ENCODE peak calls at places on chromosomes 6 and 20, in seven cellular contexts. D is IMR-90, B is H1, Q is H9, Z is trophoblast cell, C is neuronal stem cell, I is mesenchymal stem cell. U is an unnamed sample.

GRCh38 chr20:56626367-56627121 is 2.6 kb upstream of the TFAP2C start:
- DNase-seq in D (no peak), B (peak), Q (peak), Z (peak), C (peak), I (peak), U (peak)

GRCh38 chr6:10585232-10585887 is 64.2 kb downstream of the GCNT2 start:
- DNase-seq in D (no peak), B (peak), Q (peak), Z (no peak), C (peak), I (peak), U (peak)

GRCh38 chr20:3000852-3001523 is 42.4 kb upstream of the GNRH2 start:
- DNase-seq in D (peak), B (no peak), Q (no peak), Z (peak), C (peak), I (peak), U (peak)

GRCh38 chr6:26268659-26269402 is 96.2 kb upstream of the BTN3A2 start:
- DNase-seq in D (peak), B (no peak), Q (peak), Z (no peak), C (peak), I (peak), U (peak)

GRCh38 chr6:164347455-164347854 is 932.9 kb downstream of the QKI start:
- DNase-seq in D (no peak), B (no peak), Q (no peak), Z (no peak), C (no peak), I (no peak), U (peak)

GRCh38 chr20:44596010-44596409 is 13.6 kb downstream of the PKIG start:
- DNase-seq in D (no peak), B (no peak), Q (no peak), Z (peak), C (no peak), I (no peak), U (no peak)

GRCh38 chr20:20894280-20894679 is 181.8 kb upstream of the RALGAPA2 start:
- DNase-seq in D (no peak), B (no peak), Q (no peak), Z (no peak), C (no peak), I (no peak), U (no peak)

GRCh38 chr6:128569737-128570438 is 49.5 kb upstream of the PTPRK start:
- DNase-seq in D (peak), B (peak), Q (no peak), Z (peak), C (peak), I (peak), U (peak)

GRCh38 chr6:35474978-35475570 is 6.9 kb downstream of the RPL10A start:
- DNase-seq in D (no peak), B (no peak), Q (no peak), Z (no peak), C (no peak), I (no peak), U (no peak)

GRCh38 chr6:135217663-135218062 is 36.6 kb downstream of the MYB start:
- DNase-seq in D (no peak), B (no peak), Q (no peak), Z (no peak), C (no peak), I (no peak), U (no peak)

GRCh38 chr20:24131684-24132083 is 143.1 kb upstream of the GGTLC1 start:
- DNase-seq in D (no peak), B (no peak), Q (no peak), Z (no peak), C (no peak), I (no peak), U (no peak)

GRCh38 chr6:7314414-7314813 is 1.4 kb upstream of the SSR1 start:
- DNase-seq in D (no peak), B (no peak), Q (no peak), Z (no peak), C (no peak), I (no peak), U (no peak)

GRCh38 chr6:7311171-7311570 is 1.8 kb downstream of the SSR1 start:
- DNase-seq in D (no peak), B (no peak), Q (no peak), Z (no peak), C (no peak), I (peak), U (no peak)

GRCh38 chr6:7313505-7314165 is 636 bp upstream of the SSR1 start:
- DNase-seq in D (no peak), B (no peak), Q (no peak), Z (peak), C (no peak), I (no peak), U (peak)

GRCh38 chr6:7312616-7313504 is at the start of gene SSR1:
- DNase-seq in D (peak), B (peak), Q (peak), Z (peak), C (peak), I (peak), U (peak)

DNA sequence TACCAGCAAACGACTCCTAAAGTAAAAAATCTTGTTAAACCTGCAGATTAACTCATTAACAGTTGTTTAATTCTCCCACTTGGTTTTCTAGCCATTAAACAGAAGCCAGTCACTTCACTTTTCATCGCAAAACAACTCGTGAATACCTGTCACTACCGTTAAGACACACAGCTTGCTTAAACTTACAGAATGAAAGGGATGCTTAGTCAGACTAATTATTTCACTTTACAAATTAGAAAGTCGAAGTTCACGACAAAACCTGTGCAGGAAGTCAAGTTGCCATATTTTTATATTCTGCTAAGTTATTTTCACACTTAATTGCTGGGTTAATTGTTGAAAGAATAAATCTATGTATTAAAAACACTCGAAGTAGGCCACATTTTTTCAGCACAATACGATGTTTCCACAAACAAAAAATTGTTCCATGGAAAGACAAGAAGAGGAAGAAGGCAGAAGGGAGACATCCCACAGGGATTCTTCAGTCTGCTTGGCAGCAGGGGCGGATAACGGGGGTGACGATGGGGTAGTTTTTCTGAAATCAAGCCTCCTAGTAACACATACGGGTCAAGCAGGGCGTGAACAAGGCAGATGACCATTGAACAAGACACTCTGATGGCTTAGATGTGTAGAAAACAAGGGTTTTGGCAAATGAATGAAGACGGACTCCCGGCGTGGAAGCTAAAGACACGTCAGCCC is 931 bp downstream of the SSR1 start:
- DNase-seq in D (peak), B (no peak), Q (no peak), Z (peak), C (no peak), I (peak), U (peak)
- H3K23ac ChIP-seq in D (peak), B (no peak), Q (no peak), Z (no peak), C (peak), I (no peak), U (no peak)

GRCh38 chr6:166334878-166335277 is 7.5 kb downstream of the SFT2D1 start:
- DNase-seq in D (no peak), B (no peak), Q (no peak), Z (no peak), C (no peak), I (no peak), U (no peak)
- H3K23ac ChIP-seq in D (no peak), B (no peak), Q (no peak), Z (no peak), C (no peak), I (no peak), U (no peak)

GRCh38 chr6:36975231-36976004 is 10.6 kb downstream of the MTCH1 start:
- DNase-seq in D (no peak), B (no peak), Q (no peak), Z (no peak), C (no peak), I (no peak), U (no peak)
- H3K23ac ChIP-seq in D (no peak), B (no peak), Q (no peak), Z (no peak), C (no peak), I (no peak), U (no peak)

GRCh38 chr6:82363368-82364086 is at the start of gene TPBG:
- DNase-seq in D (peak), B (peak), Q (peak), Z (peak), C (peak), I (peak), U (peak)
- H3K23ac ChIP-seq in D (peak), B (no peak), Q (no peak), Z (no peak), C (peak), I (no peak), U (no peak)

GRCh38 chr20:370977-371754 is 9.4 kb upstream of the TRIB3 start:
- DNase-seq in D (no peak), B (no peak), Q (no peak), Z (no peak), C (no peak), I (no peak), U (no peak)

GRCh38 chr20:368915-369314 is 11.6 kb upstream of the TRIB3 start:
- DNase-seq in D (no peak), B (no peak), Q (no peak), Z (no peak), C (no peak), I (no peak), U (no peak)

GRCh38 chr20:367486-367887 is 13.1 kb upstream of the TRIB3 start:
- DNase-seq in D (no peak), B (no peak), Q (no peak), Z (no peak), C (no peak), I (no peak), U (no peak)

GRCh38 chr20:371755-372542 is 8.6 kb upstream of the TRIB3 start:
- DNase-seq in D (peak), B (no peak), Q (no peak), Z (peak), C (no peak), I (peak), U (peak)

DNA sequence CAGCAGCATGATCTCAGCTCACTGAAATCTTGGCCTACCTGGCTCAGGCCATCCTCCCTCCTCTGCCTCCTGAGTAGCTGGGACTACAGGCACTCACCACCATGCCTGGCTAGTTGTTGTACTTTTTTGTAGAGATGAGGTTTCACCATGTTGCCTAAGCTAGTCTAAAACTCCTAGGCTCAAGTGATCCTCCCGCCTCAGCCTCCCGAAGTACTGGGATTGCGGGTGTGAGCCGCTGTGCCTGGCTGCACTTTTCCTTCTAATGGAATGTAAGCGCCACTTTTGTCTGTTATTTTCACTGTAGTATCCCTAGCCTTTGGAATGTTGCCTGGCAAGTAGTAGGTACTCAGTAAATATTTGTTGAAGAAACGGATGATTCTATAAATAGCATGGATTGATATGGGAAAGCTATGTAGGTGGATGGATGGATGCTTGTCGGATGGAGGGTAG is 10.4 kb upstream of the TRIB3 start:
- DNase-seq in D (no peak), B (no peak), Q (no peak), Z (peak), C (no peak), I (peak), U (no peak)
- H3K23ac ChIP-seq in D (no peak), B (no peak), Q (no peak), Z (no peak), C (no peak), I (no peak), U (no peak)

DNA sequence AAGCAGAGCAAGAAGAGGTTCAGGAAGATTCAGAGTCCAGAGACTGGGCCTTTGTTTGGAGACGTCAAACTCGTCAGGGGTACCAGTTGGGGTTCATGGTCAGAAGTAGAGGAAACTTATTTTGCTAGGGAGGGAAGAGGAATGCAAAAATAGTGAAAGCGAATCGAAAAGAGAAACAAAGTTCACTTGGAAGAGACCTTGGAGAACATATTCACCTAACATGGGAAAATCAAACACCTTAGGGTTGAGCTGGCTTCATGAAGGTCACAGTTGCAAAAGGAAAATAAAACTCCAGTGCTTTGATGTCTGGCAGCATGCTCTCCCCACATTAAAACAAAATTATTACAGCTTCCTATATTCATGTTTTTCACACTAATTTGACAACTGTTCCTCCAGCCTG is 440.4 kb downstream of the EPM2A start:
- DNase-seq in D (no peak), B (no peak), Q (no peak), Z (no peak), C (no peak), I (no peak), U (no peak)
- H3K23ac ChIP-seq in D (no peak), B (no peak), Q (no peak), Z (no peak), C (no peak), I (no peak), U (no peak)

GRCh38 chr6:98840385-98840784 is 6.0 kb downstream of the POU3F2 start:
- DNase-seq in D (no peak), B (no peak), Q (no peak), Z (no peak), C (no peak), I (no peak), U (no peak)

GRCh38 chr6:98836025-98836961 is 1.9 kb downstream of the POU3F2 start:
- DNase-seq in D (no peak), B (no peak), Q (no peak), Z (no peak), C (no peak), I (no peak), U (peak)

GRCh38 chr6:98839788-98840361 is 5.5 kb downstream of the POU3F2 start:
- DNase-seq in D (peak), B (no peak), Q (no peak), Z (no peak), C (peak), I (peak), U (peak)

GRCh38 chr6:98836962-98837944 is 2.9 kb downstream of the POU3F2 start:
- DNase-seq in D (no peak), B (no peak), Q (no peak), Z (no peak), C (peak), I (no peak), U (no peak)

GRCh38 chr6:98838027-98838426 is 3.7 kb downstream of the POU3F2 start:
- DNase-seq in D (no peak), B (no peak), Q (no peak), Z (no peak), C (no peak), I (no peak), U (no peak)
- H3K23ac ChIP-seq in D (no peak), B (no peak), Q (no peak), Z (no peak), C (no peak), I (no peak), U (no peak)

GRCh38 chr6:124961784-124962611 is at the start of gene RNF217:
- DNase-seq in D (peak), B (no peak), Q (peak), Z (peak), C (peak), I (peak), U (peak)

GRCh38 chr6:124958759-124959354 is 3.4 kb upstream of the RNF217 start:
- DNase-seq in D (peak), B (no peak), Q (no peak), Z (no peak), C (no peak), I (peak), U (no peak)

GRCh38 chr6:124961468-124961783 is 811 bp upstream of the RNF217 start:
- DNase-seq in D (no peak), B (no peak), Q (no peak), Z (no peak), C (no peak), I (no peak), U (no peak)

GRCh38 chr6:124962617-124963415 is 579 bp downstream of the RNF217 start:
- DNase-seq in D (peak), B (no peak), Q (peak), Z (peak), C (no peak), I (peak), U (peak)

DNA sequence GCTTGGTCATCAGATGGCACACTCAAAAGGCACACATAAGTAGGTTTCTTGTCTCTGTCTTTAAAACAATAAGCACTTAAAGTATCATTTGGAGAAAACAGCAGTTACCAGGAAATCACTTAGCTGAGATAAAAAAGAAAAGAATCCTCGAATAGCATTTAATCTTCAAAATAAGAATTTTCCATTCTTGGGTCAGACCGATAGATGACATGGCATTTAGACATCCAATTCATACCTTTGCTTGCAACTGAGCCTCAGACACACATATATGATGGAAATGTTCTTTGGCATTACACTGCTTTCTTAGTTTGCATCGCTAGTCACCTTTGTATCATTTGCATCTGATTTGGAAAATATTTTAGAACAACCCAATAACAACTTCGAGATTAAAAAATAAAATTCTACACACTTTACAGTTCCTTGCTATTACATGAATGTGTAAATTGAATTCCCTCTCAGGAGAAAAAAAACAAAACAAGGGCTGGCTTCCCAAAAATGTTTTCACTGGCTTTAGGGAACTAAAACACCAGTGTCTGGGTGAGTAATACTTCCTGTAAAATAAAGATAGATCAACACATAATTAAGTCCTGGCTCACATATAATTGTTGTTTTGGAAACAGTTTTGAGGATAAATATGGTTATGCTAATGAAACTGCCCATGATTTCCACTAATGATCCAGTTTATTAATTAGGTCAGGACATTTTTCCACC is 1.3 kb upstream of the RNF217 start:
- DNase-seq in D (no peak), B (no peak), Q (no peak), Z (no peak), C (no peak), I (no peak), U (no peak)
- H3K23ac ChIP-seq in D (peak), B (no peak), Q (no peak), Z (no peak), C (no peak), I (no peak), U (no peak)

GRCh38 chr6:89989742-89990141 is 95.5 kb downstream of the GJA10 start:
- DNase-seq in D (peak), B (no peak), Q (no peak), Z (peak), C (no peak), I (peak), U (peak)

GRCh38 chr6:89995296-89995695 is 101.0 kb downstream of the GJA10 start:
- DNase-seq in D (no peak), B (no peak), Q (no peak), Z (no peak), C (no peak), I (no peak), U (no peak)

GRCh38 chr6:89997456-89998445 is 103.5 kb downstream of the GJA10 start:
- DNase-seq in D (no peak), B (no peak), Q (no peak), Z (no peak), C (no peak), I (no peak), U (no peak)

GRCh38 chr6:89993411-89993810 is 99.1 kb downstream of the GJA10 start:
- DNase-seq in D (no peak), B (no peak), Q (no peak), Z (no peak), C (no peak), I (no peak), U (no peak)

GRCh38 chr6:89992818-89993217 is 98.5 kb downstream of the GJA10 start:
- DNase-seq in D (no peak), B (no peak), Q (no peak), Z (no peak), C (no peak), I (no peak), U (no peak)
- H3K23ac ChIP-seq in D (no peak), B (no peak), Q (no peak), Z (no peak), C (no peak), I (no peak), U (no peak)

U was measured in mesendoderm.